ENCODE peak calls at places on chromosome 7, in eight cellular contexts. S, C, G, L, J, I, K and E are unnamed samples.

GRCh38 chr7:137642467-137642866 is 204.3 kb downstream of the DGKI start:
- DNase-seq in G (no peak), S (no peak), J (peak), L (no peak), K (no peak), I (peak), C (no peak), E (peak)

GRCh38 chr7:106018566-106019338 is 55.7 kb downstream of the CDHR3 start:
- DNase-seq in G (no peak), K (no peak), J (peak), L (no peak), I (peak), S (no peak), C (no peak), E (no peak)

GRCh38 chr7:102024769-102025391 is 207.5 kb downstream of the CUX1 start:
- DNase-seq in S (peak), J (peak), L (peak), G (peak), C (no peak), I (no peak), K (no peak), E (no peak)

GRCh38 chr7:27156508-27156898 is at the start of gene HOXA7:
- DNase-seq in I (no peak), S (peak), K (no peak), L (peak), J (peak), C (no peak), G (peak), E (peak)

GRCh38 chr7:137462074-137462715 is 118.7 kb upstream of the PTN start:
- DNase-seq in K (no peak), L (no peak), C (no peak), J (peak), I (peak), S (no peak), G (no peak), E (peak)

GRCh38 chr7:55065511-55066229 is 46.9 kb downstream of the EGFR start:
- DNase-seq in C (peak), I (peak), J (peak), S (peak), L (peak), G (no peak), K (no peak), E (peak)

GRCh38 chr7:98051118-98051744 is 55.4 kb upstream of the LMTK2 start:
- DNase-seq in J (no peak), L (peak), I (no peak), G (peak), S (no peak), C (no peak), K (no peak), E (no peak)

GRCh38 chr7:130489140-130489967 is 2.5 kb upstream of the MEST start:
- DNase-seq in K (no peak), S (no peak), L (no peak), C (no peak), J (peak), G (no peak), I (peak), E (peak)

GRCh38 chr7:33910756-33911155 is 5.4 kb downstream of the BMPER start:
- DNase-seq in J (no peak), I (no peak), C (no peak), S (no peak), G (no peak), K (no peak), L (no peak), E (no peak)

DNA sequence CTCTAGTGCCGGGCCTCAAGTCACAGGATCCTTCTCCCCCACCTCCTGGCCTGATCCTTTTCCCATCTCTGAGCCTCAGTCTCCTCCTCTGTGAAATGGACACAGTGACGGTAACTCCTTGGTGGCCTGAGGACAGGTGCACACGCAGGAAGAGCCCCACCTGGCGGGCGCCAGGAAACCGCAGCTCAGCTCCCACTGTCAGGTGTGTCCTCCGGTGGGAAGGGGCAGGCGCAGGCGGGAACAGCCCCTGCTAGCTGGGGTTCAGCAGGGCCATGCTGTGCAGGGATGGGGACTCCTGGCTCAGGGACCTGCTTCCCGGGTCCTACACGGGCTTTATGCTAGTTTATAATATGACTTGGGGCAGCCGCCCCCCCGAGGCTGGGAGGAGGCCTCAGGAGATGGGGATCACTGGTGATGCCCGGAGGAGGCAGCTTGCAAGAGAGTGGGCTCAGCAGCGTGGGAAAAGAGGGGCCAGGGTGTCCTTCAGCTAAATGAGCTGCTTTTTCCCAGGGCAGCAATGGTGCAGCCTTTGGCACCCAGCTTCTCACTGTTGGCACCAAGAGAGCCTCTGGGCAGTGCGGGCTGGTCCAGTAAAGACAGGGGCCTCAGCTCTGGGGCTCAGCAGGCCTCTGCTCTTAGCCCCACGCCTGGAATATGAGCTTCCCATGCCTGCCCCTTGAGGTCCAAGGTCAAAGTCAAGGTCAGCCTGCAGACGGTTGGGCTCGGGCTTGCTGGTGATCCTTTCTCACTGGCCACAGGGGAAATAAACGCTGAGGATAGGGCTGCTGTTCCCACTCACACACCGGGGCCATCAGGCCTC is 68.0 kb upstream of the FAM20C start:
- DNase-seq in S (no peak), L (peak), J (no peak), K (no peak), C (no peak), I (no peak), G (no peak), E (no peak)
- TF ChIP-seq CTCF in S (peak), L (peak), J (no peak), K (no peak), C (no peak), I (no peak), G (no peak), E (peak)

GRCh38 chr7:145169908-145170307 is 334.1 kb upstream of the TPK1 start:
- DNase-seq in C (no peak), S (peak), I (no peak), K (no peak), L (peak), J (no peak), G (no peak), E (no peak)
- TF ChIP-seq CTCF in C (peak), S (no peak), I (no peak), K (peak), L (no peak), J (no peak), G (no peak), E (no peak)

GRCh38 chr7:50591480-50592438 is 26.6 kb upstream of the DDC start:
- DNase-seq in L (no peak), K (no peak), J (no peak), S (no peak), C (no peak), G (no peak), I (no peak), E (no peak)
- TF ChIP-seq CTCF in L (no peak), K (no peak), J (no peak), S (no peak), C (no peak), G (no peak), I (no peak), E (no peak)

DNA sequence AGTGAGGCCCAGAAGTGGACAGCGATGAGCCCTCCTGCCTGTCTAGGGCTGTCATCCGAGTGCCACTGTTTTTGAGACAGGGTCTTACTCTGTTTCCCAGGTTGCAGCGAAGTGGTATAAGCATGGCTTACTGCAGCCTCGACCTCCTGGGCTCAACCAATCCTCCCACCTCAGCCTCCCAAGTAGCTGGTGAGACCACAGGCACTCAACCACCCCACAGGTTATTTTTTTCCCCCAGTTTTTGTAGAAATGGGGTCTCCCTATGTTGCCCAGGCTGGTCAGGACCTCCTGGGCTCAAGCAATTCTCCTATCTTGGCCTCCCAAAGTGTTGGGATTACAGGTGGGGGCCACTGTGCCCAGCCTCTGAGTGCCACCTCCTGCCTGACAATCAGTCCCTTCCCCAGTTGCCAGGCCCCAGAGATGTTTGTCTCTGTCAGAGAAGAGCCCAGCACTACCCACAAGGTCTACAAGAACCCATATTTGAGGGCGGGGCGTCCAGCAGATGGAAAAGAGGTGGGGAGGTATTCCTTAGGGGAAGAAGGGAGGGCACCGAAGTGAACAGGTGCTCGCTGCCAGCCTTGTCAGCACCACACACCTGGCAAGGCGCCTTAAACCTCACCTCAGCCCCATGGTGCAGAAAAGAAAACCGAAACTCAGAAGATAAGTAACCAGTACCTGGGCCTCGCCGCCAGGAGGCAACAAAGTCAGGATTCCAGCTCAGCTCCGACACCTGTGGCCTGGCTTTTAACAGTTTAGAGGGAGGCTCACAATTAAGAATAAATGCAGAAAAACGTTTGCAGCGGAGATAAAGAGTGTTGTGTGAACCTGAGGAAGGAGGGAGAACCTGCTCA is 77.4 kb upstream of the ANLN start:
- DNase-seq in I (no peak), C (no peak), J (no peak), S (peak), K (no peak), L (peak), G (peak), E (no peak)
- TF ChIP-seq CTCF in I (no peak), C (peak), J (peak), S (peak), K (peak), L (peak), G (peak), E (no peak)

GRCh38 chr7:1758859-1759521 is 88.9 kb downstream of the ELFN1 start:
- DNase-seq in J (no peak), G (no peak), I (no peak), L (no peak), K (no peak), C (no peak), S (no peak), E (no peak)
- TF ChIP-seq CTCF in J (no peak), G (no peak), I (no peak), L (no peak), K (no peak), C (peak), S (no peak), E (no peak)

DNA sequence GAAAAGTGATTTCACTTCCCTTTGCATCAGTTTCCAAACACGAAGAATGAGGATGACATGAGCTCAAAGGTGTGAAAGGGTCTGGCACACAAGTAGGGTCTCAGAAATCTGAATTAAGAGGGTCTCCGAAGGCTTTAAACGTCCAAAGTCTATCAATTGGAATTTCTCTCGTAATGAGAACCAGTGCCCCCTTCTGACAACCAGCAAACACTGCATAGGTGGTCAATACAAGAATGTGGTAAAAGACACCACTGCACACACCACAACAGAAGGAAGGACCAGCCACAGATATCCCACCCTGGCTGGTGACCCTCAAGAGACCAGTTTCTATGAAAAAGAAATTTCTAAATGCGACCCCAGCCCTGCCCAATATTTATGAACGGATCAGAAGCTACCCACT is 78.1 kb downstream of the CALN1 start:
- DNase-seq in C (no peak), L (peak), S (no peak), J (no peak), K (no peak), G (no peak), I (no peak), E (no peak)
- TF ChIP-seq CTCF in C (peak), L (peak), S (no peak), J (no peak), K (peak), G (no peak), I (no peak), E (peak)